ENCODE peak calls at places on chromosomes 6 and 20, in eight cellular contexts. X, U, O, C, T, R, K and N are unnamed samples.

GRCh38 chr20:5448449-5449118 is 131.8 kb upstream of the PROKR2 start:
- DNase-seq in X (peak; percentile 21), U (peak; percentile 15), O (no peak), C (peak; percentile 23), T (peak; percentile 28), R (no peak), K (peak; percentile 24), N (no peak)

GRCh38 chr20:2221933-2222332 is 73.9 kb upstream of the TGM3 start:
- DNase-seq in X (no peak), U (no peak), O (no peak), C (no peak), T (no peak), R (no peak), K (no peak), N (no peak)

GRCh38 chr20:64160536-64161495 is 3.4 kb upstream of the MYT1 start:
- DNase-seq in X (no peak), U (no peak), O (no peak), C (no peak), T (no peak), R (no peak), K (no peak), N (no peak)

GRCh38 chr6:119347466-119348307 is 1.9 kb downstream of the MAN1A1 start:
- DNase-seq in X (no peak), U (no peak), O (no peak), C (no peak), T (peak; percentile 23), R (peak; percentile 10), K (peak; percentile 82), N (no peak)

GRCh38 chr20:60727425-60727824 is 524.6 kb upstream of the CDH4 start:
- DNase-seq in X (no peak), U (no peak), O (no peak), C (no peak), T (no peak), R (no peak), K (no peak), N (no peak)

GRCh38 chr20:48826064-48826463 is 1.7 kb downstream of the PREX1 start:
- DNase-seq in X (no peak), U (no peak), O (no peak), C (no peak), T (no peak), R (no peak), K (no peak), N (no peak)

GRCh38 chr6:656460-657252 is at the start of gene HUS1B:
- DNase-seq in X (no peak), U (no peak), O (no peak), C (no peak), T (no peak), R (no peak), K (no peak), N (no peak)

GRCh38 chr20:2817891-2818595 is 1.9 kb downstream of the TMEM239 start:
- DNase-seq in X (no peak), U (no peak), O (peak; percentile 57), C (no peak), T (no peak), R (no peak), K (no peak), N (no peak)

GRCh38 chr6:169805242-169805838 is 53.9 kb downstream of the ERMARD start:
- DNase-seq in X (no peak), U (no peak), O (peak; percentile 46), C (no peak), T (no peak), R (no peak), K (no peak), N (no peak)

GRCh38 chr20:17485017-17485416 is 46.2 kb downstream of the BFSP1 start:
- DNase-seq in X (no peak), U (no peak), O (no peak), C (no peak), T (no peak), R (no peak), K (no peak), N (no peak)

GRCh38 chr6:126170433-126170832 is 169.5 kb upstream of the CENPW start:
- DNase-seq in X (no peak), U (no peak), O (no peak), C (no peak), T (no peak), R (no peak), K (no peak), N (no peak)

GRCh38 chr6:93416575-93417420 is 2.6 kb downstream of the EPHA7 start:
- DNase-seq in X (peak; percentile 82), U (no peak), O (no peak), C (peak; percentile 17), T (no peak), R (no peak), K (no peak), N (no peak)

GRCh38 chr6:167238169-167238693 is 52.9 kb upstream of the UNC93A start:
- DNase-seq in X (no peak), U (no peak), O (no peak), C (no peak), T (no peak), R (no peak), K (no peak), N (no peak)

GRCh38 chr6:83885984-83886383 is 26.5 kb downstream of the CYB5R4 start:
- DNase-seq in X (no peak), U (no peak), O (no peak), C (no peak), T (no peak), R (no peak), K (no peak), N (no peak)

GRCh38 chr20:46830886-46831632 is 63.6 kb upstream of the EYA2 start:
- DNase-seq in X (no peak), U (no peak), O (no peak), C (no peak), T (no peak), R (no peak), K (no peak), N (no peak)

GRCh38 chr6:109834595-109835437 is 143.3 kb upstream of the GPR6 start:
- DNase-seq in X (no peak), U (no peak), O (no peak), C (no peak), T (no peak), R (no peak), K (no peak), N (no peak)

GRCh38 chr6:8821921-8822512 is 386.7 kb upstream of the SLC35B3 start:
- DNase-seq in X (no peak), U (no peak), O (no peak), C (peak; percentile 7), T (no peak), R (no peak), K (no peak), N (no peak)

GRCh38 chr6:3424185-3424927 is 32.5 kb downstream of the SLC22A23 start:
- DNase-seq in X (no peak), U (no peak), O (no peak), C (no peak), T (no peak), R (no peak), K (no peak), N (no peak)

GRCh38 chr6:46078294-46078693 is 51.5 kb upstream of the ENPP4 start:
- DNase-seq in X (no peak), U (no peak), O (no peak), C (no peak), T (no peak), R (peak; percentile 14), K (no peak), N (no peak)

GRCh38 chr6:157228421-157229218 is 94.7 kb downstream of the TMEM242 start:
- DNase-seq in X (peak; percentile 87), U (no peak), O (no peak), C (no peak), T (no peak), R (no peak), K (no peak), N (no peak)

GRCh38 chr20:14264869-14265268 is 72.5 kb downstream of the FLRT3 start:
- DNase-seq in X (no peak), U (no peak), O (no peak), C (peak; percentile 14), T (peak; percentile 37), R (no peak), K (peak; percentile 2), N (no peak)

GRCh38 chr6:105733556-105734162 is 330.8 kb upstream of the PREP start:
- DNase-seq in X (peak; percentile 39), U (peak; percentile 35), O (no peak), C (peak; percentile 43), T (peak; percentile 60), R (no peak), K (peak; percentile 76), N (no peak)

GRCh38 chr6:154491567-154492470 is 18.7 kb downstream of the CNKSR3 start:
- DNase-seq in X (no peak), U (no peak), O (no peak), C (no peak), T (peak; percentile 50), R (no peak), K (no peak), N (no peak)